ENCODE peak calls at places on chromosomes 12 and 14, in seven cellular contexts. O is fibroblast of mammary gland, J is tibial artery, T is foreskin keratinocyte, E is ovary, F is lung, K is mesothelial cell of epicardium. L is an unnamed sample.

GRCh38 chr14:64788706-64789105 is 84.5 kb downstream of the PLEKHG3 start:
- DNase-seq in O (peak), J (no peak), T (peak), E (no peak), F (no peak), K (no peak), L (no peak)

GRCh38 chr12:32586390-32586789 is 92.7 kb upstream of the DNM1L start:
- DNase-seq in O (peak), J (no peak), T (peak), E (no peak), F (no peak), K (no peak), L (no peak)

GRCh38 chr12:54981796-54982195 is 2.8 kb downstream of the TESPA1 start:
- DNase-seq in O (no peak), J (no peak), T (no peak), E (no peak), F (no peak), K (no peak), L (no peak)

GRCh38 chr12:65232490-65233077 is 45.9 kb upstream of the MSRB3 start:
- DNase-seq in O (peak), J (no peak), T (no peak), E (no peak), F (no peak), K (no peak), L (no peak)

GRCh38 chr12:54593135-54593534 is 4.7 kb upstream of the PPP1R1A start:
- DNase-seq in O (peak), J (no peak), T (no peak), E (no peak), F (no peak), K (no peak), L (no peak)

GRCh38 chr14:91218041-91218440 is 26.5 kb downstream of the GPR68 start:
- DNase-seq in O (no peak), J (no peak), T (no peak), E (no peak), F (no peak), K (no peak), L (no peak)

GRCh38 chr12:112716099-112717093 is 75.2 kb upstream of the RPH3A start:
- DNase-seq in O (no peak), J (no peak), T (no peak), E (no peak), F (no peak), K (no peak), L (no peak)

GRCh38 chr14:60204104-60204842 is 39.1 kb upstream of the DHRS7 start:
- DNase-seq in O (no peak), J (no peak), T (no peak), E (no peak), F (no peak), K (no peak), L (no peak)

GRCh38 chr14:45198551-45198950 is 54.5 kb downstream of the MIS18BP1 start:
- DNase-seq in O (peak), J (no peak), T (peak), E (no peak), F (no peak), K (no peak), L (no peak)

GRCh38 chr12:98955284-98955683 is 310.2 kb downstream of the APAF1 start:
- DNase-seq in O (peak), J (no peak), T (peak), E (no peak), F (no peak), K (no peak), L (no peak)

GRCh38 chr14:76768671-76769500 is 7.6 kb downstream of the VASH1 start:
- DNase-seq in O (no peak), J (no peak), T (no peak), E (no peak), F (peak), K (no peak), L (no peak)

GRCh38 chr14:39097159-39097558 is 5.9 kb downstream of the SEC23A start:
- DNase-seq in O (peak), J (no peak), T (peak), E (no peak), F (no peak), K (no peak), L (no peak)

GRCh38 chr12:62813031-62813829 is 121.7 kb downstream of the PPM1H start:
- DNase-seq in O (peak), J (peak), T (peak), E (peak), F (peak), K (peak), L (no peak)

GRCh38 chr14:99077844-99078236 is 194.2 kb downstream of the BCL11B start:
- DNase-seq in O (no peak), J (no peak), T (no peak), E (no peak), F (no peak), K (no peak), L (no peak)

GRCh38 chr12:52636189-52636588 is 15.8 kb downstream of the KRT2 start:
- DNase-seq in O (no peak), J (no peak), T (no peak), E (no peak), F (no peak), K (no peak), L (no peak)

GRCh38 chr12:123223241-123223668 is 9.7 kb downstream of the MPHOSPH9 start:
- DNase-seq in O (no peak), J (no peak), T (no peak), E (no peak), F (no peak), K (no peak), L (no peak)

GRCh38 chr12:19458733-19459132 is 19.4 kb downstream of the AEBP2 start:
- DNase-seq in O (no peak), J (no peak), T (no peak), E (no peak), F (no peak), K (no peak), L (no peak)

GRCh38 chr12:121227294-121227693 is 17.4 kb downstream of the P2RX4 start:
- DNase-seq in O (no peak), J (no peak), T (peak), E (no peak), F (peak), K (no peak), L (peak)

GRCh38 chr12:64532734-64533351 is 77.5 kb upstream of the RASSF3 start:
- DNase-seq in O (no peak), J (no peak), T (no peak), E (no peak), F (no peak), K (no peak), L (no peak)

GRCh38 chr12:132030367-132031038 is 80.8 kb downstream of the EP400 start:
- DNase-seq in O (peak), J (peak), T (no peak), E (no peak), F (no peak), K (no peak), L (no peak)

GRCh38 chr12:10088955-10089354 is 9.8 kb downstream of the CLEC1A start:
- DNase-seq in O (no peak), J (no peak), T (no peak), E (peak), F (no peak), K (no peak), L (no peak)

GRCh38 chr12:50132505-50133135 is 20.6 kb downstream of the COX14 start:
- DNase-seq in O (peak), J (no peak), T (no peak), E (no peak), F (no peak), K (no peak), L (no peak)

GRCh38 chr14:79424462-79424861 is 786.8 kb downstream of the DIO2 start:
- DNase-seq in O (peak), J (no peak), T (no peak), E (no peak), F (no peak), K (no peak), L (no peak)

GRCh38 chr12:15732341-15733061 is 56.7 kb downstream of the EPS8 start:
- DNase-seq in O (peak), J (no peak), T (no peak), E (no peak), F (no peak), K (no peak), L (no peak)

GRCh38 chr14:100804138-100804537 is 21.8 kb upstream of the MEG3 start:
- DNase-seq in O (no peak), J (no peak), T (no peak), E (no peak), F (no peak), K (no peak), L (no peak)

GRCh38 chr12:52070243-52070925 is 606 bp downstream of the ATG101 start:
- DNase-seq in O (no peak), J (no peak), T (no peak), E (no peak), F (no peak), K (no peak), L (no peak)

GRCh38 chr12:15216036-15216889 is 5.0 kb downstream of the RERG start:
- DNase-seq in O (no peak), J (no peak), T (no peak), E (no peak), F (no peak), K (no peak), L (no peak)

GRCh38 chr14:21524575-21525518 is 1.3 kb downstream of the SALL2 start:
- DNase-seq in O (no peak), J (no peak), T (no peak), E (no peak), F (no peak), K (no peak), L (no peak)

GRCh38 chr12:6839482-6840201 is 1.1 kb upstream of the GNB3 start:
- DNase-seq in O (no peak), J (no peak), T (no peak), E (no peak), F (no peak), K (no peak), L (no peak)

GRCh38 chr12:10395390-10395998 is 5.7 kb upstream of the KLRK1 start:
- DNase-seq in O (peak), J (peak), T (peak), E (peak), F (no peak), K (no peak), L (no peak)

GRCh38 chr14:83019744-83020414 is 1486.2 kb upstream of the SEL1L start:
- DNase-seq in O (no peak), J (no peak), T (no peak), E (no peak), F (no peak), K (no peak), L (no peak)

GRCh38 chr12:108175310-108175709 is 46.2 kb downstream of the WSCD2 start:
- DNase-seq in O (no peak), J (no peak), T (no peak), E (no peak), F (no peak), K (no peak), L (no peak)

GRCh38 chr12:108729612-108730336 is 1.5 kb downstream of the CORO1C start:
- DNase-seq in O (peak), J (no peak), T (peak), E (no peak), F (no peak), K (no peak), L (no peak)

GRCh38 chr14:69711065-69711464 is 55.9 kb upstream of the SRSF5 start:
- DNase-seq in O (no peak), J (no peak), T (no peak), E (peak), F (no peak), K (peak), L (no peak)

GRCh38 chr14:61710853-61711817 is 15.8 kb downstream of the HIF1A start:
- DNase-seq in O (no peak), J (no peak), T (no peak), E (no peak), F (no peak), K (no peak), L (no peak)

GRCh38 chr14:69090187-69090789 is 62.6 kb downstream of the DCAF5 start:
- DNase-seq in O (peak), J (no peak), T (peak), E (no peak), F (no peak), K (no peak), L (no peak)

GRCh38 chr12:14408208-14408607 is 42.7 kb downstream of the ATF7IP start:
- DNase-seq in O (peak), J (no peak), T (no peak), E (no peak), F (no peak), K (no peak), L (no peak)

GRCh38 chr12:32896438-32897275 is at the start of gene PKP2:
- DNase-seq in O (no peak), J (no peak), T (peak), E (peak), F (peak), K (peak), L (peak)

GRCh38 chr12:44247588-44247987 is 411.7 kb downstream of the TMEM117 start:
- DNase-seq in O (no peak), J (no peak), T (no peak), E (no peak), F (no peak), K (no peak), L (no peak)
- TF ChIP-seq CTCF in O (peak), J (no peak), T (peak), E (no peak), F (no peak), K (no peak), L (peak)

DNA sequence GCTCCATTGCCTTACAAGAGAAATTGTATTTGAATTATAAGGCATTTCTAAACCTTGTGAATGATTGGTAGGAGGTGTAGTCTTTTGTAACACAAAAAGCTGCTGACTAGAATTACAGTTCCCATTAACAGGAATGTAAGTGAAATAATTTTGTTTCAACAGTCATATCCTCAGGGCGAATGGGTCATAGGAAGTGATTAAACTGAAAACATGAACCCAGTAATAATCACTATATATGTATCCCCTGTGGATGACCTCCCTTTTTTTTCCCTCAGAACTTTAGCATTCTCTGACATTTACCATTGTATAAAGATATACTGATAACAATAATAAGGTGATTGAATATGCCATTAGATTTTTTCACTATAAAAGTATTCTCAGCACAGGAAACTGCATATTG is 312.3 kb downstream of the ATP23 start:
- DNase-seq in O (no peak), J (no peak), T (peak), E (no peak), F (no peak), K (no peak), L (no peak)
- TF ChIP-seq CTCF in O (no peak), J (no peak), T (no peak), E (no peak), F (no peak), K (no peak), L (no peak)

GRCh38 chr12:67019070-67019469 is 250.1 kb upstream of the CAND1 start:
- DNase-seq in O (no peak), J (no peak), T (no peak), E (no peak), F (no peak), K (no peak), L (no peak)

GRCh38 chr12:67014642-67015041 is 254.5 kb upstream of the CAND1 start:
- DNase-seq in O (no peak), J (no peak), T (no peak), E (no peak), F (no peak), K (no peak), L (no peak)

DNA sequence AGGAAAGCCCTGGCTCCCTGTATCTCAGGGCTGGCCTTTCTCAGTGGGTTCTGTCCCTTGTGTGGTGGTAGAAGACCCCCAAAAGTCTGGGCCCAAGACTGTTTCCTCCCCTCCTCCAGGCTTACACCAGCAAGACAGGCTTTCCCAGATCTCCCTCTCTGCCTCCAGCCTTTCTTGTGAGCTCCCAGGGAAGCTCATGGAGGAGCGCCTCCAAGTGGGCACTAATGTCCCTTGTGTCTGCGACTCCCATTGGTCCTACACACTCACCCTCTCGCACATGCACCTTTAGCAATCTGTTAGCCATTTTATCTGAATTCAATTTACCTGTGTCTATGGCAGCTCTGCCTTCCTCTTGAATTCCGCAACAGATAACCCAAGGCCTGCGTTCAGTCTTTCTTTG is 251.1 kb upstream of the CAND1 start:
- DNase-seq in O (no peak), J (no peak), T (no peak), E (no peak), F (no peak), K (no peak), L (no peak)
- TF ChIP-seq CTCF in O (no peak), J (no peak), T (peak), E (no peak), F (no peak), K (no peak), L (no peak)

DNA sequence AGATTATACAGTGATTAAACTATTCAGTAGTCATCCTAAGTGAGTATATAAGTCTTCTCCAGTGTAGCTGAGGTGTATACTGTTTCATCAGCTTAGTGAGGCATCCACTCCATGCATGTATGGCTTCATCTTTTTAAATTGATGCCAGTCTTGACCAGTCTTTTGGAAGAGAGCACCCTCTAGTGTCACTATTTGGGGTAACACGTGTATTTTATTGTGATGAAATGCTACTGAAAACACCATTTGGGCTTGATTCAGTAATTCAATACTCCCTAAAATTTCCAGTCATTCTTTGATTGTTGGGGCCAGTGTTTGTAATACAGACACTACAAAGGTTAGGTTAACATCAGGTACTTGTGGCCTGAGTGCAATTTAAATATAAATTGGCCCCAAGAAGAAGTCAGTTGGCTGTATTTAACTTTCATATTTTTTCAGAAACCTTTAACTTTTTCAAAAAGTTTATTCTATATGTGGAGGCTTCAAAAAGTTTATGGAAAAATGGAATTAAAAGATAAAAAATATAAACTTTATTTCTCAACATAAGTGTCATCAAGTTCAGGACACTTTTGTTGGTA is 35.3 kb downstream of the MIPOL1 start:
- DNase-seq in O (peak), J (no peak), T (peak), E (no peak), F (no peak), K (no peak), L (no peak)
- TF ChIP-seq CTCF in O (peak), J (peak), T (peak), E (no peak), F (peak), K (peak), L (peak)

GRCh38 chr14:75518625-75519024 is 3.6 kb upstream of the BATF start:
- DNase-seq in O (peak), J (no peak), T (no peak), E (no peak), F (no peak), K (no peak), L (no peak)
- TF ChIP-seq CTCF in O (peak), J (no peak), T (peak), E (no peak), F (no peak), K (no peak), L (peak)

L was measured in progenitor cell of endocrine pancreas.